ENCODE peak calls at places on chromosomes 5 and 9, in four cellular contexts. One of them, this sample, is unnamed.

GRCh38 chr9:90433398-90433890 is 209.2 kb downstream of the DIRAS2 start:
- DNase-seq in heart left ventricle: no peak
- DNase-seq in aorta: no peak
- DNase-seq in Panc1: no peak
- DNase-seq in this sample: peak; percentile 98

GRCh38 chr5:110414360-110414759 is 312.1 kb downstream of the TMEM232 start:
- DNase-seq in heart left ventricle: no peak
- DNase-seq in aorta: no peak
- DNase-seq in Panc1: no peak
- DNase-seq in this sample: peak; percentile 8

GRCh38 chr9:111298111-111298510 is 31.9 kb downstream of the OR2K2 start:
- DNase-seq in heart left ventricle: no peak
- DNase-seq in Panc1: no peak
- DNase-seq in aorta: no peak
- DNase-seq in this sample: no peak

GRCh38 chr9:77021289-77021927 is 2.0 kb downstream of the FOXB2 start:
- DNase-seq in Panc1: no peak
- DNase-seq in aorta: no peak
- DNase-seq in heart left ventricle: no peak
- DNase-seq in this sample: no peak

GRCh38 chr9:69121155-69122085 is 52.7 kb upstream of the TJP2 start:
- DNase-seq in aorta: peak; percentile 86
- DNase-seq in Panc1: no peak
- DNase-seq in heart left ventricle: peak; percentile 71
- DNase-seq in this sample: peak; percentile 82

GRCh38 chr5:140966293-140967225 is at the start of gene PCDHAC2:
- DNase-seq in aorta: peak; percentile 81
- DNase-seq in heart left ventricle: peak; percentile 23
- DNase-seq in Panc1: no peak
- DNase-seq in this sample: peak; percentile 50

GRCh38 chr9:92644278-92644677 is 25.7 kb downstream of the IPPK start:
- DNase-seq in Panc1: no peak
- DNase-seq in aorta: no peak
- DNase-seq in heart left ventricle: no peak
- DNase-seq in this sample: no peak

GRCh38 chr9:86859056-86859455 is 88.2 kb downstream of the GAS1 start:
- DNase-seq in aorta: no peak
- DNase-seq in heart left ventricle: no peak
- DNase-seq in Panc1: no peak
- DNase-seq in this sample: no peak

GRCh38 chr9:16262467-16263261 is 607.8 kb downstream of the BNC2 start:
- DNase-seq in heart left ventricle: no peak
- DNase-seq in aorta: no peak
- DNase-seq in Panc1: no peak
- DNase-seq in this sample: no peak

GRCh38 chr5:110478899-110479298 is 247.6 kb downstream of the TMEM232 start:
- DNase-seq in aorta: no peak
- DNase-seq in Panc1: no peak
- DNase-seq in heart left ventricle: no peak
- DNase-seq in this sample: no peak

GRCh38 chr5:83265318-83265717 is 188.0 kb downstream of the XRCC4 start:
- DNase-seq in aorta: no peak
- DNase-seq in Panc1: peak; percentile 5
- DNase-seq in heart left ventricle: no peak
- DNase-seq in this sample: no peak

GRCh38 chr5:132437604-132438275 is 52.8 kb downstream of the IRF1 start:
- DNase-seq in aorta: no peak
- DNase-seq in Panc1: no peak
- DNase-seq in heart left ventricle: peak; percentile 86
- DNase-seq in this sample: peak; percentile 86

GRCh38 chr9:83304686-83305085 is 233.5 kb downstream of the FRMD3 start:
- DNase-seq in heart left ventricle: peak; percentile 92
- DNase-seq in aorta: peak; percentile 91
- DNase-seq in Panc1: no peak
- DNase-seq in this sample: peak; percentile 97

GRCh38 chr5:114192108-114192507 is 169.8 kb upstream of the KCNN2 start:
- DNase-seq in aorta: no peak
- DNase-seq in Panc1: no peak
- DNase-seq in heart left ventricle: no peak
- DNase-seq in this sample: no peak

GRCh38 chr9:135663857-135664256 is 748 bp downstream of the LCN9 start:
- DNase-seq in Panc1: no peak
- DNase-seq in heart left ventricle: no peak
- DNase-seq in aorta: no peak
- DNase-seq in this sample: no peak

DNA sequence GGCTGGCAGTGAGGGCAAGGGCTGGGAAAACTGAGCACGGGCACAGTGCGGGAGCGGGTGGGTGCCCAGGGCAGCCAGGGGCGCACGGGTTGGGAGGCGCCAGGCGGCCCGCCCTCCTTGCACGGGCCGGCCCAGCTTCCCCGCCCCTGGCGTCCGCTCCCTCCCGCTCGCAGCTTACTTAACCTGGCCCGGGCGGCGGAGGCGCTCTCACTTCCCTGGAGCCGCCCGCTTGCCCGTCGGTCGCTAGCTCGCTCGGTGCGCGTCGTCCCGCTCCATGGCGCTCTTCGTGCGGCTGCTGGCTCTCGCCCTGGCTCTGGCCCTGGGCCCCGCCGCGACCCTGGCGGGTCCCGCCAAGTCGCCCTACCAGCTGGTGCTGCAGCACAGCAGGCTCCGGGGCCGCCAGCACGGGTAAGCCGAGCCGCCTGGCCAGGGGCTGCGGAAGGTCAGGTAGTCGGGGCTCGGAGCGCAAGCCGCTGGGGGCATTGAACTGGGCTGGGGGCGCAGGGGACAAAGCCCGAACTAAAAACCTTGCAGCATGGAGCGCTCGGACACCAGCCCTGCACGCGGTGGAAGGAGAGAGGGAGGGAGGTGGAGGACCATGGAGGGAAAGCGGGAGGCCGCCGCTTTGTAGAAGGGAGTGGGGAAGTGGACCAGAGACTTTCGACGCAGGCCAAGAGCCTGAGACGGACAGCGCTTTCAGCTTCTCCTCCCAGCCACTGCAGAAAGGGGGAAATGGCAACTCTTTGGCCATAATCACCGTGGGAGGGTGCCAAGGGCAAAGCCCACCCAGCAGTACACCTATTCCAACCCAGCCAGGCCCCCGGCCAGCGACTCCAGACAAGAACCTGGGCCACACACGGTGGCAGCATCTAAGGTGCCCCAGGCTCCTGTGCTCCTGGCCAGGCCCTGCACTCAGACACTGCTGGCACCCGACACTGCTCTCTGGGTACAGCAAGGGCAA is at the start of gene TGFBI:
- DNase-seq in aorta: peak; percentile 93
- DNase-seq in heart left ventricle: peak; percentile 81
- DNase-seq in Panc1: no peak
- DNase-seq in this sample: peak; percentile 70
- H3K36me3 ChIP-seq in aorta: no peaks in the 10 kb centered on the region
- H3K36me3 ChIP-seq in heart left ventricle: peaks cover 1% of the 10 kb centered on the region
- H3K36me3 ChIP-seq in Panc1: no peaks in the 10 kb centered on the region
- H3K36me3 ChIP-seq in this sample: no peaks in the 10 kb centered on the region

GRCh38 chr9:124214596-124215550 is 42.9 kb upstream of the NEK6 start:
- DNase-seq in Panc1: no peak
- DNase-seq in heart left ventricle: no peak
- DNase-seq in aorta: no peak
- DNase-seq in this sample: no peak
- H3K4me1 ChIP-seq in Panc1: peaks cover 12% of the 10 kb centered on the region
- H3K4me1 ChIP-seq in heart left ventricle: peaks cover 25% of the 10 kb centered on the region
- H3K4me1 ChIP-seq in aorta: no peaks in the 10 kb centered on the region
- H3K4me1 ChIP-seq in this sample: no peaks in the 10 kb centered on the region

GRCh38 chr9:134052941-134053340 is 14.9 kb downstream of the BRD3 start:
- DNase-seq in aorta: peak; percentile 61
- DNase-seq in heart left ventricle: no peak
- DNase-seq in Panc1: no peak
- DNase-seq in this sample: no peak

GRCh38 chr9:134050726-134051125 is 17.1 kb downstream of the BRD3 start:
- DNase-seq in aorta: no peak
- DNase-seq in heart left ventricle: no peak
- DNase-seq in Panc1: no peak
- DNase-seq in this sample: no peak

GRCh38 chr9:134049772-134050588 is 17.8 kb downstream of the BRD3 start:
- DNase-seq in heart left ventricle: no peak
- DNase-seq in aorta: peak; percentile 67
- DNase-seq in Panc1: no peak
- DNase-seq in this sample: no peak

GRCh38 chr9:134052491-134052890 is 15.3 kb downstream of the BRD3 start:
- DNase-seq in aorta: peak; percentile 30
- DNase-seq in Panc1: no peak
- DNase-seq in heart left ventricle: no peak
- DNase-seq in this sample: no peak

DNA sequence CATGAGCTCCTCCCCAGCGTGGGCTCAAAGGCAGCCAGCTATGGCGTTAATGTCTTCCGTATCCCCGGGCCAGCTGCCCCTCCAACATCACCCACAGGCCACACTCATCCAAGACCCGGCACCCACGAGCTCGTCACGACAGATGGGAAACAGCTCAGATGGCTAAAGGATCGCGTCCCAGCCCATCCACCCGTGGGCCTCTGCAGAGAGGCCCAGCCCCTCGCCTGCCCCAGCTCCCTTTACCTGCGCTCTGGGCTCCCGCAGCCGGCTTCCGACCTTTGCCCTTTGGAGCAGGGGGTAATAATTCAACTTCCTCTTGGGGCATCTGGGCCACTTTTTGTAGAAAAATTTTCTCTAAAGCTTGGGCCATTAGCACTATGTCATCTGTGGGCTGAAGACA is 16.5 kb downstream of the BRD3 start:
- DNase-seq in Panc1: no peak
- DNase-seq in heart left ventricle: no peak
- DNase-seq in aorta: peak; percentile 39
- DNase-seq in this sample: no peak
- H3K36me3 ChIP-seq in Panc1: no peaks in the 10 kb centered on the region
- H3K36me3 ChIP-seq in heart left ventricle: peaks cover 68% of the 10 kb centered on the region
- H3K36me3 ChIP-seq in aorta: no peaks in the 10 kb centered on the region
- H3K36me3 ChIP-seq in this sample: peaks cover 61% of the 10 kb centered on the region

GRCh38 chr9:4844031-4844430 is 51.3 kb downstream of the RCL1 start:
- DNase-seq in heart left ventricle: no peak
- DNase-seq in Panc1: no peak
- DNase-seq in aorta: no peak
- DNase-seq in this sample: no peak

GRCh38 chr9:4840018-4840417 is 47.3 kb downstream of the RCL1 start:
- DNase-seq in heart left ventricle: no peak
- DNase-seq in Panc1: no peak
- DNase-seq in aorta: no peak
- DNase-seq in this sample: no peak

GRCh38 chr9:4842734-4843133 is 50.0 kb downstream of the RCL1 start:
- DNase-seq in Panc1: no peak
- DNase-seq in aorta: no peak
- DNase-seq in heart left ventricle: no peak
- DNase-seq in this sample: no peak

GRCh38 chr9:4844439-4844838 is 51.7 kb downstream of the RCL1 start:
- DNase-seq in aorta: no peak
- DNase-seq in Panc1: no peak
- DNase-seq in heart left ventricle: no peak
- DNase-seq in this sample: no peak

GRCh38 chr9:4842213-4842612 is 49.5 kb downstream of the RCL1 start:
- DNase-seq in aorta: no peak
- DNase-seq in heart left ventricle: no peak
- DNase-seq in Panc1: no peak
- DNase-seq in this sample: no peak
- H3K4me1 ChIP-seq in aorta: no peaks in the 10 kb centered on the region
- H3K4me1 ChIP-seq in heart left ventricle: peaks cover 6% of the 10 kb centered on the region
- H3K4me1 ChIP-seq in Panc1: no peaks in the 10 kb centered on the region
- H3K4me1 ChIP-seq in this sample: no peaks in the 10 kb centered on the region

GRCh38 chr5:151038801-151039238 is 18.4 kb downstream of the GPX3 start:
- DNase-seq in Panc1: no peak
- DNase-seq in heart left ventricle: no peak
- DNase-seq in aorta: peak; percentile 67
- DNase-seq in this sample: peak; percentile 63

GRCh38 chr5:151038292-151038745 is 17.9 kb downstream of the GPX3 start:
- DNase-seq in Panc1: no peak
- DNase-seq in heart left ventricle: no peak
- DNase-seq in aorta: peak; percentile 72
- DNase-seq in this sample: no peak

GRCh38 chr5:151034422-151035379 is 14.3 kb downstream of the GPX3 start:
- DNase-seq in heart left ventricle: no peak
- DNase-seq in aorta: no peak
- DNase-seq in Panc1: no peak
- DNase-seq in this sample: no peak

GRCh38 chr5:151037561-151038291 is 17.3 kb downstream of the GPX3 start:
- DNase-seq in heart left ventricle: no peak
- DNase-seq in aorta: peak; percentile 61
- DNase-seq in Panc1: no peak
- DNase-seq in this sample: peak; percentile 52

GRCh38 chr5:151036556-151036955 is 16.2 kb downstream of the GPX3 start:
- DNase-seq in aorta: no peak
- DNase-seq in heart left ventricle: no peak
- DNase-seq in Panc1: no peak
- DNase-seq in this sample: no peak
- H3K36me3 ChIP-seq in aorta: peaks cover 6% of the 10 kb centered on the region
- H3K36me3 ChIP-seq in heart left ventricle: peaks cover 83% of the 10 kb centered on the region
- H3K36me3 ChIP-seq in Panc1: no peaks in the 10 kb centered on the region
- H3K36me3 ChIP-seq in this sample: peaks cover 43% of the 10 kb centered on the region

This sample was measured in thyroid gland.